ENCODE peak calls at places on chromosomes 13 and 19, in six cellular contexts. H is AG04450, J is GM20000, P is fibroblast of mammary gland, I is thoracic aorta, U is HFF-Myc. K is an unnamed sample.

GRCh38 chr13:21964686-21965085 is 293.8 kb downstream of the FGF9 start:
- DNase-seq in H (no peak), U (no peak), P (no peak), I (no peak), J (no peak), K (no peak)

GRCh38 chr19:5086725-5087439 is 118.0 kb downstream of the KDM4B start:
- DNase-seq in H (no peak), P (no peak), U (no peak), J (no peak), I (no peak), K (no peak)

GRCh38 chr13:32142956-32143375 is 111.4 kb downstream of the FRY start:
- DNase-seq in H (peak; percentile 36), U (peak; percentile 70), I (no peak), J (no peak), P (peak; percentile 38), K (peak; percentile 96)

GRCh38 chr13:80558074-80558473 is 217.1 kb upstream of the SPRY2 start:
- DNase-seq in I (no peak), H (no peak), J (no peak), P (peak; percentile 69), U (no peak), K (no peak)

GRCh38 chr19:41324921-41325639 is 15.1 kb downstream of the CCDC97 start:
- DNase-seq in H (no peak), I (peak; percentile 66), J (no peak), U (no peak), P (peak; percentile 95), K (no peak)

GRCh38 chr13:27450921-27451461 is 627 bp upstream of the MTIF3 start:
- DNase-seq in P (peak; percentile 64), U (no peak), J (no peak), H (no peak), I (no peak), K (peak; percentile 25)

GRCh38 chr19:43675269-43675879 is 5.4 kb upstream of the PLAUR start:
- DNase-seq in J (peak; percentile 45), I (no peak), U (no peak), H (no peak), P (peak; percentile 61), K (peak; percentile 59)

GRCh38 chr13:91348906-91349435 is 1.5 kb downstream of the MIR17HG start:
- DNase-seq in I (peak; percentile 84), H (peak; percentile 49), J (peak; percentile 88), U (peak; percentile 47), P (peak; percentile 81), K (peak; percentile 55)

GRCh38 chr13:79625517-79625916 is 144.6 kb downstream of the NDFIP2 start:
- DNase-seq in I (no peak), H (no peak), U (no peak), P (no peak), J (no peak), K (no peak)

GRCh38 chr19:8208119-8208709 is 956 bp upstream of the CERS4 start:
- DNase-seq in P (no peak), H (no peak), U (no peak), I (no peak), J (no peak), K (no peak)

GRCh38 chr13:114088863-114089262 is 43.6 kb downstream of the RASA3 start:
- DNase-seq in I (no peak), P (no peak), H (no peak), U (no peak), J (no peak), K (no peak)

GRCh38 chr13:106906431-106906996 is 338.6 kb upstream of the ARGLU1 start:
- DNase-seq in I (no peak), P (no peak), H (no peak), U (no peak), J (no peak), K (no peak)

GRCh38 chr13:48304132-48304876 is 753 bp downstream of the RB1 start:
- DNase-seq in H (peak; percentile 7), U (peak; percentile 17), I (no peak), J (peak; percentile 90), P (peak; percentile 52), K (no peak)

GRCh38 chr13:65638572-65639168 is 1591.5 kb downstream of the PCDH9 start:
- DNase-seq in I (no peak), U (peak; percentile 22), J (peak; percentile 6), H (peak; percentile 34), P (peak; percentile 65), K (no peak)

DNA sequence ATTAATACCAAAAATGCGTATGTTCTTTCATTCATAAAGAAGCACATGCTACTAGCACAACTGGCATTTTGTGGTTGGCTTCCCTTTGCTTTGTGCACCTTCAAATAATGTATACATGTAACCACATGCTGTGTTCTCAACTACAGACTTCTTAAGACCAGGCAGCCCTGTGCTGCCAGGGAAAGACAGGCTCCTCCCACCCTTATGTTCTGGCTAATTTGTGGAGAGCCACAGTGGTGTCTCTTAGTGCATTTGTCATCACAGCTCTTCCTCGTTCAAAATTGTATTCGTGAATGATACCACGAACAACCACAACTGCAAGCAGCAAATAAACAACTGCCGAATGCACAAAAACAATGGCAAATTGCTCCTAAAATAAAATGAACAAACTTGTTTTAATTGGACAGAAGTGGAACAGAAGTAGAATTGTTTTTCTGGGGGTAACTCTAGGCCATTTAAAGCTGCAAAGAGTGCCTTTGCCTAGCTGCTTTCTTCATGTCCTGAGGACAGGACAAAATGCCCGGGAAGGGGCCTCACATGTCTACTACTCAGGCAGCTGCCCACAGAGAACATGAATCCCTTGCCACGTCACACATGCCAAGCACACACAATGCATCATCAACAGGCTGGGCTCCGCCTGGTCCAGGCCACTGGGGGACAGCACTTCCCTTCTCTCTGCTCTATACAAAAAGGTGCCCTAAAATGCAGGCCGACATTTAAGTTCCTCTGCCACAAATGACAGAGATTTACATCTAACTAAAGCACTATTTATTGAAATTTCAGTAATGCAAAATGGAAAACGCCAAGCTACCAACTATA is 21.7 kb downstream of the IRS2 start:
- DNase-seq in J (no peak), H (no peak), I (no peak), U (no peak), P (peak; percentile 59), K (no peak)
- TF ChIP-seq CTCF in J (no peak), H (no peak), I (no peak), U (peak; percentile 37), P (peak; percentile 26), K (peak; percentile 36)

GRCh38 chr13:41847216-41847615 is 113.7 kb downstream of the VWA8 start:
- DNase-seq in J (no peak), H (no peak), P (no peak), U (no peak), I (no peak), K (no peak)

GRCh38 chr13:41848435-41849255 is 112.3 kb downstream of the VWA8 start:
- DNase-seq in H (no peak), P (peak; percentile 59), U (no peak), J (no peak), I (no peak), K (no peak)
- TF ChIP-seq CTCF in H (no peak), P (peak; percentile 17), U (no peak), J (no peak), I (no peak), K (peak; percentile 27)

GRCh38 chr19:32318884-32319520 is 26.4 kb upstream of the ZNF507 start:
- DNase-seq in U (no peak), I (no peak), J (no peak), P (no peak), H (no peak), K (no peak)
- TF ChIP-seq CTCF in U (no peak), I (no peak), J (peak; percentile 4), P (peak; percentile 21), H (no peak), K (peak; percentile 36)

DNA sequence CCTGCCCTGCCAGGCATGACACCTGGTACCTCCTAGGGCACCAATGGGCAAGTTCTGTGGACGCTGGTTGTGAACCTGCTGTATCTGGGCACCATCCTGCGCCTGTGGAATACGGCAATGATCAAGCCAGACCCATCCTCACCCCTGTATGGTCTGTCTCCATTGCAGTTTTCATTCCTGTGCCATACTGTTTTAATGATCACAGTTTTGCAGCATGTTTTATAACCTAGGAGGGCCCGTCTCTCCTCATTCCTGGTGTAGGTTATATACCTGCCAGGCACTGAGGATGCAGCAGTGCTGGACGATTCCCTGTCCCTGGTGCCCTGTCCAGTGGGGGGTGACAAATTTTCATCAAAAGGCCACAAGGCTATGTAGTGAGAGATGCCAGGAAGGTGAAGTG is 5.6 kb downstream of the TBC1D17 start:
- DNase-seq in H (no peak), U (no peak), I (no peak), J (no peak), P (no peak), K (no peak)
- TF ChIP-seq CTCF in H (no peak), U (no peak), I (no peak), J (no peak), P (no peak), K (no peak)

DNA sequence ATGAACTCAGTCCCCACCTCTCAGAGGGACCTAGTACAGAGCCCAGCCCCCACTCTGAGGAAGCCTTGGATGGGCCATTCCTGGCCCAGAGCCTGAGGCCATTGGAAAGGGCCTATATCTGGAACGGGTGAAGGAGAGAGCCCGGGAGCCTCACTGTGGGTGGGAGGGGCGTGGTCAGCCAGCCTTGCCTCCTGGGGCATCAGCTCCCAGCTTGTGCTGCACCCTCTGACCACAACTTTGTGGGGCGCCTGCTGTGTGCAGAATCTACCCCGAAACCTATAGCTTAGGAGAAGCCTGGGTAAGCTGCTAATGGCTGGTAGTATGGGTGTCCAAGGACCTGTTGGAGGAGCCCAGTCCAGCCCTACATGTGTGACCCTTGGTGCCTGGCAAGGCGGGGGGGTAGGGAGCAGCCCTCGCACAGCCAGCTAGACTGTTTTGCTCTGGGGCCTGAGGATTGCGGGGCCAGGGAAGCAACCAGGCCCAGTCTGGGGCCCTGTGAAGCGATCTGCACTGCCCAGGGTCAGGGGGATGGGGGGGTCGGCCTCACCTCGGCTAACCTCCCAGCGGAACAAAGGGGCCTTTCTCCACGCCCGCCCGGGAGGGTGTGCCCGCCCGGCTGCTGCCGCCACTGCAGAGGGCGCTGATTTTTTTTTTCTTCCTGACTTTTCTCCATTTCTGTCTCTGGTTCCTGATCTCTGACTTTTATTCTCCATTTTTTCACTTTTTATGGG is 42.3 kb downstream of the LYL1 start:
- DNase-seq in J (no peak), I (no peak), P (peak; percentile 35), U (no peak), H (no peak), K (no peak)
- TF ChIP-seq CTCF in J (no peak), I (no peak), P (no peak), U (no peak), H (no peak), K (no peak)

K was measured in retinal pigment epithelial cell.